ENCODE peak calls at places on chromosomes 13 and 19, in five cellular contexts. X is esophagus squamous epithelium, W is renal cortical epithelial cell, N is M059J, B is GDM1. E is an unnamed sample.

GRCh38 chr13:21557995-21558394 is 46.0 kb downstream of the MICU2 start:
- DNase-seq in X (no peak), W (no peak), N (peak), B (no peak), E (no peak)

GRCh38 chr19:38729653-38730469 is 14.4 kb downstream of the CAPN12 start:
- DNase-seq in X (no peak), W (no peak), N (peak), B (peak), E (no peak)

GRCh38 chr13:46516624-46517318 is 36.2 kb upstream of the LRCH1 start:
- DNase-seq in X (no peak), W (no peak), N (no peak), B (no peak), E (no peak)

GRCh38 chr13:80132741-80133601 is 208.0 kb downstream of the SPRY2 start:
- DNase-seq in X (no peak), W (peak), N (peak), B (no peak), E (no peak)

GRCh38 chr13:92972751-92973150 is 253.9 kb upstream of the GPC6 start:
- DNase-seq in X (no peak), W (peak), N (no peak), B (no peak), E (no peak)

GRCh38 chr19:28264556-28264955 is 948.4 kb downstream of the UQCRFS1 start:
- DNase-seq in X (no peak), W (no peak), N (no peak), B (no peak), E (no peak)

GRCh38 chr13:33355470-33355869 is 69.9 kb upstream of the STARD13 start:
- DNase-seq in X (no peak), W (peak), N (no peak), B (no peak), E (no peak)

GRCh38 chr13:113879017-113879416 is 15.1 kb upstream of the GAS6 start:
- DNase-seq in X (no peak), W (no peak), N (no peak), B (no peak), E (no peak)

GRCh38 chr19:511101-511841 is 4.0 kb downstream of the TPGS1 start:
- DNase-seq in X (no peak), W (no peak), N (no peak), B (peak), E (no peak)

GRCh38 chr13:111177081-111177711 is 62.1 kb downstream of the ARHGEF7 start:
- DNase-seq in X (no peak), W (no peak), N (no peak), B (no peak), E (no peak)

GRCh38 chr19:10612515-10613119 is 12.7 kb upstream of the SLC44A2 start:
- DNase-seq in X (no peak), W (no peak), N (no peak), B (no peak), E (no peak)

GRCh38 chr19:2478324-2478755 is 2.4 kb downstream of the GADD45B start:
- DNase-seq in X (no peak), W (peak), N (peak), B (no peak), E (no peak)

GRCh38 chr19:49488863-49489537 is 1.6 kb downstream of the RPL13A start:
- DNase-seq in X (no peak), W (no peak), N (no peak), B (no peak), E (no peak)

GRCh38 chr13:25933520-25933919 is 118.3 kb downstream of the SHISA2 start:
- DNase-seq in X (no peak), W (no peak), N (peak), B (no peak), E (no peak)

GRCh38 chr13:99228737-99229691 is 28.4 kb downstream of the UBAC2 start:
- DNase-seq in X (no peak), W (peak), N (peak), B (no peak), E (no peak)

GRCh38 chr13:111160648-111161047 is 45.5 kb downstream of the ARHGEF7 start:
- DNase-seq in X (no peak), W (no peak), N (no peak), B (no peak), E (no peak)

GRCh38 chr13:27264181-27264580 is 6.4 kb upstream of the RASL11A start:
- DNase-seq in X (no peak), W (no peak), N (peak), B (no peak), E (no peak)

GRCh38 chr19:40598121-40598917 is 2.9 kb upstream of the LTBP4 start:
- DNase-seq in X (no peak), W (peak), N (peak), B (peak), E (no peak)

GRCh38 chr19:28705008-28705407 is 507.9 kb downstream of the UQCRFS1 start:
- DNase-seq in X (no peak), W (peak), N (peak), B (no peak), E (no peak)

GRCh38 chr19:54724142-54724541 is at the start of gene KIR3DL3:
- DNase-seq in X (no peak), W (no peak), N (no peak), B (no peak), E (no peak)

GRCh38 chr19:55158848-55159793 is 1.6 kb upstream of the TNNI3 start:
- DNase-seq in X (no peak), W (no peak), N (peak), B (no peak), E (no peak)

GRCh38 chr13:44917589-44918322 is 71.5 kb downstream of the NUFIP1 start:
- DNase-seq in X (peak), W (peak), N (peak), B (peak), E (peak)

GRCh38 chr19:41774515-41774980 is 19.2 kb downstream of the CEACAM6 start:
- DNase-seq in X (no peak), W (peak), N (no peak), B (no peak), E (no peak)

GRCh38 chr19:737591-738093 is 13.3 kb upstream of the MISP start:
- DNase-seq in X (no peak), W (no peak), N (no peak), B (no peak), E (no peak)

GRCh38 chr13:112895521-112896465 is 73.2 kb upstream of the MCF2L start:
- DNase-seq in X (no peak), W (no peak), N (no peak), B (no peak), E (no peak)

GRCh38 chr19:40693896-40694295 is 3.4 kb upstream of the NUMBL start:
- DNase-seq in X (no peak), W (no peak), N (no peak), B (no peak), E (no peak)

GRCh38 chr13:94309997-94310842 is 169.3 kb downstream of the DCT start:
- DNase-seq in X (no peak), W (peak), N (peak), B (no peak), E (no peak)

GRCh38 chr19:16142032-16142580 is 1.4 kb upstream of the HSH2D start:
- DNase-seq in X (no peak), W (no peak), N (no peak), B (no peak), E (no peak)